ENCODE peak calls at places on chromosomes 2 and 18, in four cellular contexts. R is neural progenitor cell, K is type B pancreatic cell, Y is transverse colon. U is an unnamed sample.

GRCh38 chr18:21242141-21243040 is at the start of gene GREB1L:
- DNase-seq in K (peak), R (peak), Y (peak), U (no peak)

GRCh38 chr18:76974345-76974744 is 152.0 kb downstream of the ZNF236 start:
- DNase-seq in K (no peak), R (no peak), Y (no peak), U (no peak)

GRCh38 chr18:79699653-79700052 is 20.1 kb downstream of the CTDP1 start:
- DNase-seq in R (no peak), K (no peak), Y (peak), U (no peak)

GRCh38 chr2:121455438-121455837 is 75.2 kb upstream of the RNU4ATAC start:
- DNase-seq in K (no peak), Y (no peak), R (no peak), U (no peak)

GRCh38 chr18:2303517-2304238 is 267.6 kb downstream of the METTL4 start:
- DNase-seq in K (no peak), R (no peak), Y (no peak), U (no peak)

GRCh38 chr2:160406591-160407392 is 86.8 kb downstream of the RBMS1 start:
- DNase-seq in Y (peak), R (peak), K (peak), U (no peak)

GRCh38 chr18:9017170-9017899 is 85.2 kb upstream of the NDUFV2 start:
- DNase-seq in Y (peak), R (peak), K (no peak), U (peak)

GRCh38 chr2:235937092-235937491 is 231.1 kb downstream of the GBX2 start:
- DNase-seq in R (peak), K (no peak), Y (no peak), U (no peak)

GRCh38 chr2:933734-934295 is 16.8 kb upstream of the SNTG2 start:
- DNase-seq in Y (no peak), K (no peak), R (no peak), U (no peak)

GRCh38 chr2:241081643-241082337 is 20.3 kb downstream of the MTERF4 start:
- DNase-seq in K (peak), Y (no peak), R (no peak), U (no peak)

GRCh38 chr18:57043241-57043640 is 103.6 kb upstream of the BOD1L2 start:
- DNase-seq in R (no peak), Y (no peak), K (no peak), U (no peak)

GRCh38 chr18:55587341-55588000 is 521 bp downstream of the TCF4 start:
- DNase-seq in R (peak), K (no peak), Y (no peak), U (no peak)

GRCh38 chr18:58796205-58796604 is 68.5 kb upstream of the ZNF532 start:
- DNase-seq in R (no peak), Y (no peak), K (no peak), U (no peak)

GRCh38 chr18:47901624-47902362 is 28.7 kb downstream of the SMAD2 start:
- DNase-seq in Y (no peak), R (no peak), K (no peak), U (no peak)

GRCh38 chr2:18065264-18065663 is 186.8 kb downstream of the KCNS3 start:
- DNase-seq in K (no peak), R (no peak), Y (no peak), U (no peak)

GRCh38 chr18:54386043-54386442 is 28.3 kb downstream of the C18orf54 start:
- DNase-seq in Y (no peak), R (peak), K (no peak), U (no peak)

GRCh38 chr18:67862069-67862468 is 345.5 kb upstream of the DSEL start:
- DNase-seq in R (no peak), K (no peak), Y (no peak), U (no peak)

GRCh38 chr18:63518178-63519012 is 23.8 kb upstream of the SERPINB12 start:
- DNase-seq in R (peak), K (no peak), Y (peak), U (peak)

GRCh38 chr2:203678971-203679370 is 27.5 kb upstream of the CD28 start:
- DNase-seq in Y (no peak), K (no peak), R (no peak), U (no peak)

GRCh38 chr2:55581875-55582547 is 35.4 kb downstream of the PPP4R3B start:
- DNase-seq in R (no peak), K (no peak), Y (peak), U (no peak)

GRCh38 chr18:78982186-78982585 is 2.6 kb downstream of the SALL3 start:
- DNase-seq in Y (no peak), R (peak), K (no peak), U (no peak)

GRCh38 chr2:50051374-50051773 is 897.1 kb upstream of the FSHR start:
- DNase-seq in R (no peak), K (no peak), Y (no peak), U (no peak)

GRCh38 chr2:160309585-160309984 is 109.5 kb upstream of the ITGB6 start:
- DNase-seq in R (no peak), Y (no peak), K (no peak), U (no peak)

GRCh38 chr2:98473995-98474780 is 29.5 kb downstream of the INPP4A start:
- DNase-seq in Y (no peak), R (no peak), K (no peak), U (no peak)

GRCh38 chr2:74515271-74516069 is 1.2 kb downstream of the TLX2 start:
- DNase-seq in Y (no peak), R (peak), K (no peak), U (no peak)

GRCh38 chr2:38534746-38535403 is 67.9 kb downstream of the HNRNPLL start:
- DNase-seq in Y (peak), R (no peak), K (no peak), U (no peak)

GRCh38 chr2:205754924-205755321 is 72.6 kb downstream of the NRP2 start:
- DNase-seq in Y (peak), K (no peak), R (peak), U (no peak)

GRCh38 chr2:74867841-74868658 is 34.1 kb downstream of the HK2 start:
- DNase-seq in Y (no peak), K (no peak), R (no peak), U (no peak)

GRCh38 chr2:241020629-241021190 is 22.3 kb downstream of the SNED1 start:
- DNase-seq in K (no peak), Y (no peak), R (no peak), U (no peak)

DNA sequence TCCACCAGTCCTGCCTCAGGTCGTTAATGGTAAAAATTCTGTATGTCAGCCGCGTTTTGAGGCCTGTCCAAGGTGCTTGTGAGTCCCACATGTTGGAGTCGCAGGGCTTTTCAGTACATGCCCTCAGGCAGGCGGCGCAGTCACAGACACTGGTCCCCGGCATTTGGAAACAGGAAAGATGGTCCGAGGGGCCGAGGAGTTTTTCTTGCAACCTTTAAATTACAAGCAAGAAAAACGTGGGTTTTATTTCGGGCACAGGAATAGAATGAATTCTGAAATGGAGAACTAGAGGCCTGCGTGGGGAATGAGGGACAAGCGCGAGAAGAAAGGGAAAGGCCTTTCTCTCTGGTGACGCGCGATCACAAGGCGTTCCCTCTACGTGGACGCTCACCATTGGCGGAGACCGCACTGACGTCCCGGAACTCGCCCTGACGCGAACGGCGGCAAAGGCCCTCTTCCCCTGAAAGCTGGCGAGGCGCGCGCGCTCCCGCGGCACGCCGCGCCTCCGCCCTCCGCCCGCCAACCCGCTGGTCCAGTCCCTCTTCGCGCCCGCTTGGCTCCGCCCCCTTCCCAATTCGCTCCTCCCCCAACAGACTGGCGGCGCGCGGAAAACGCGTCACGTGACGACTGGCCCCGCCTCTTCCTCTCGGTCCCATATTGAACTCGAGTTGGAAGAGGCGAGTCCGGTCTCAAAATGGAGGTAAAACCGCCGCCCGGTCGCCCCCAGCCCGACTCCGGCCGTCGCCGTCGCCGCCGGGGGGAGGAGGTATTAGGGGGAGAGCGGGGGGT is at the start of gene HNRNPA3:
- DNase-seq in R (peak), Y (peak), K (peak), U (peak)
- TF ChIP-seq CTCF in R (peak), Y (peak), K (peak), U (no peak)

DNA sequence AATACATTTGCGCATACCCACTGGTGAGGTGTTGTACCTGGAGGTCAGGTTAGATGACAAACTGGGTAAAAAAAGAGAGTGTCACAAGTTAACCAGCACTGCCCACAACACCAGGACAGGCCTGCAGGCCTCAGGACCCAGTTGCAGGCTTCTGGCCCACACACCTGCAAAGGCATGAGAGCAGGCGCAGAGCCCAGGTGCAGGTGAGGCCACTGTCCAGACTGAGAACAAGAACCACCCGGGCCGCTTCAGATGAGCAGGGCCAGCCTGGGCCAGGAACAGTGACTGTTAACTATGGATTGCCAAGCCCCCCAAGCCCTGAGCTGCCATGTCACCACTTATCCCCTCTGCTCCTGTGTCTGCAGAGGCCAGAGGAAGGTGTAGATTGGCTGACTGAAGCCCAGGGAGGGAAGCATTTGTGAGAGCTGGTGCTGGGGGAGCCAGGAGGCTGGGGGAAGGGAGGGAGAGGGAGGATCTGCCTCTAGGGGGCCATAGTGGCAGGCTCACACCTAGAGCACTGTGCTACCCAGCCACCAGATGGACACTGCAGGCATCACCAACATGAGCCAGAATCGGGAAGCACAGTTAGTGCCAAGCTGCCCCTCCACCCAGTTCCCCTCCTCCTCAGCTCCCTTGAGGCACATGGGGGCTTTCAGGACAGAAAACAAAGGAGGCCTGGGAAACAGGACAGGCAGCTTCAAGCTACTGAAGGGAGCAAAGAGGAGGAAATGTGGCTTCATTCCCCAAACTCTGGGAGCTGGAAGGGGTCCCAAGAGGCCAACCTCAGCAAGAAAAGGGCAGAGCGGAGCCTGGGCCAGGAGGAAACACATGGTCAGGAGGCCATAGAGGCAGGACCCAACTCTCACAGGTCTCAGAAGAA is 35.4 kb downstream of the SFXN5 start:
- DNase-seq in Y (no peak), R (peak), K (no peak), U (no peak)
- TF ChIP-seq CTCF in Y (no peak), R (peak), K (peak), U (no peak)

GRCh38 chr2:230496891-230497290 is 80.9 kb downstream of the SP100 start:
- DNase-seq in R (no peak), Y (no peak), K (no peak), U (no peak)
- TF ChIP-seq CTCF in R (no peak), Y (no peak), K (no peak), U (no peak)

GRCh38 chr18:22559414-22560282 is 141.9 kb upstream of the CTAGE1 start:
- DNase-seq in Y (peak), R (peak), K (peak), U (no peak)
- TF ChIP-seq CTCF in Y (peak), R (no peak), K (peak), U (no peak)

DNA sequence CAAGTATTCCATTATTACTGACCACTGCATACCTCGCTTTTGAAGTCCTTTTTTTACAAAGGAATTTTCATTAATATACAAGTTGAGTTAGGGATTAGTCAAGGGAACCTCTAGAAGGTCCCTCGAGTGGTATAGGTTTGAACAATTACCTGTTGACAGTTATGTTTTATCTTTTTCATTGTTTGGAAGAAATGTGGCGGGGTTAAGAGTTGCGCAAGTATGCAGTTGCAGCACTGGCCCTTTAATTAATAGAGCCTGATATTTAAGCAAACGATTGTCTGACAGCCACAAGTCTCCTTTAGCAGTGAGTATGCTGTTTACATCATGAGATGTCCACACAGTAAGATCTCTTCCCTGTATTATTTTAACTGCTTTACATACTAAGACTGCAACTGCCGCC is 24.3 kb downstream of the KYNU start:
- DNase-seq in K (no peak), Y (no peak), R (no peak), U (no peak)
- TF ChIP-seq CTCF in K (no peak), Y (no peak), R (no peak), U (no peak)

DNA sequence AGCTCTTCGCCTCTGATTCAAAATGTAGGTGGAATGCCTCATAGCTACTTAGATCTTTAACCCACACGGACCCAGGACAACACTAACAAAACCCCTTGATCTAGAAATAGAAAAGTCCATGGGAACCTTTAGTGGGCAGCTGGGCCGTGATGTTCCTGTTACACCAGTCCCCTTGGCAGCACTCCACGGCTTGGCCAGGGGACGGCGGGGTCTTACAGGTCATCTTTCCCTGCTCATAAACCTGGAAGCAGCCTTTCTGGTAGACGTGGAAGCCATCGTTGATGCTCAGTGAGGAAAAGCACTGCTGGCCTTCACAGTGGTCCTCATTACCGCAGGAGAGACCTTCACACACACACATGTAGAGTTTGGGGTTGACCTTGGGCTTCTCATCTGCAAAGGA is 95.9 kb downstream of the ACVR1 start:
- DNase-seq in R (no peak), K (no peak), Y (no peak), U (no peak)
- TF ChIP-seq CTCF in R (no peak), K (no peak), Y (no peak), U (no peak)

GRCh38 chr2:108243566-108243965 is 3.8 kb downstream of the SULT1C3 start:
- DNase-seq in K (no peak), R (no peak), Y (no peak), U (no peak)

GRCh38 chr2:108244667-108245414 is 5.1 kb downstream of the SULT1C3 start:
- DNase-seq in R (no peak), Y (no peak), K (no peak), U (no peak)

GRCh38 chr2:108236676-108237335 is 3.0 kb upstream of the SULT1C3 start:
- DNase-seq in Y (no peak), K (no peak), R (no peak), U (no peak)

GRCh38 chr2:108239786-108240185 is at the start of gene SULT1C3:
- DNase-seq in K (no peak), R (no peak), Y (peak), U (no peak)

GRCh38 chr2:108240966-108241365 is 1.2 kb downstream of the SULT1C3 start:
- DNase-seq in K (no peak), Y (no peak), R (no peak), U (no peak)
- TF ChIP-seq CTCF in K (no peak), Y (no peak), R (no peak), U (no peak)

DNA sequence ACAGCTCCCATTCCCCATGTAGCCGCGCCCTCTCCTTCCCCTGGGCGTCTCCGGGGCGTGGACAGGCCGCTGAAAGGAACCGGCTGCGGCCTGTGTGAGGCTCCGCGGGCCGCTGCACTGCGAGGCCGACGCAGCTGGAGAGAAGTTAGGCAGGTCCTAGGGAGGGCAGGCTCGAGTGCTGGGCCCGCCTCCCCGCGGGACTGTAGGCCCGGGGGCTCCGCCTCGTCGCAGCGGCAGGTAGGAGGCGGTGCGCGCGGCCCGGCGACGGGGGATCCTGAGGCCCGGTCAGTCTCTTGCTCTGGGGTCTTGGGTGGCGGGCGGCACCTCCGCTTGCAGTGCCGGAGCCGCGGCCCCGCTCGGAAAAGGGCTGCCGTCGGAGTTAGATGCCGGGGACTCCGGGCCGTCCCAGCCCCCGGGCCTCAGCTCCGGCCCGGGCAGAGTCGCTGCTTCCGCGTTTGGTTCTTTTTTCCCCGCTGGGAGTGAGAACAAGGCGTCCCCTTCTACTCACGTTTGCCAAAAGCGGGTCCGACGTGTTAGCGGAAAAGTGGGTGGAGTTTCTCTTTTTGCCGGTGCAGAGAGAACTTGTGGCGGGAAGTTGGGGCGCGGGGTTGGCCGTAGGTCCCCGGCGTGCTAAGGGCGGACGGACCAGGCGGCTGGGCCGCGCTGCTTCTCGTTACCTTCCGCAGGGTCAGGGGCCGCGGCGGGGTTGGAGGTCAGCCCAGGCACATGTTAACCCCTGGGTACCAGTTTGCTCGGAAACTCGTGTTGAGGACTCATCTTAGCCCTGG is at the start of gene VRK2:
- DNase-seq in K (peak), Y (peak), R (peak), U (peak)
- TF ChIP-seq CTCF in K (no peak), Y (peak), R (peak), U (no peak)

DNA sequence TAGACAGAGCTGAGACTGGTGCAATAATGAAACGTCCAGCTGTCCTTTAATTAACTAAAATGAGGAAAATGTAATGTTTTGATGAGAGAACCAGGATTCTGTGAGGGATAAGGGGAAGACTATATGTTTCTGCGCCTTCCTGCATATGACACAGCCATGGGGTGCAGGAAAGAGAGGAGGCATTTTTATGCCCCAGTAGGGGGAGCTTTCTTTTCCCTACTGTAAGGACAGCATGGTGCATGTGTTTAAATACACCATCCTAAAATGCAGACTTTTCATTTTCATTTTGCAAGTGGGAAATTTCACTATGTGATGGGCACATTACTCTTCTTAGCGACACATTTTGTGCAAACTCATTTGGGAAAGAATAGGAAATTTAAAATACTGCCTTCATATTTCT is 446.1 kb downstream of the ARHGAP15 start:
- DNase-seq in K (no peak), R (peak), Y (no peak), U (no peak)
- TF ChIP-seq CTCF in K (peak), R (peak), Y (no peak), U (no peak)

U was measured in omental fat pad.